ENCODE peak calls at places on chromosome 17, in six cellular contexts. Y is brain microvascular endothelial cell, B is IMR-90, D is AG04450, N is K562, U is GM12878. K is an unnamed sample. For H3K27me3, the result is how much of the 10 kb centered on the place peaks cover.

GRCh38 chr17:4998666-4999428 is 1.1 kb downstream of the KIF1C start:
- DNase-seq in Y (no peak), B (no peak), D (no peak), N (no peak), U (no peak), K (no peak)

GRCh38 chr17:32127156-32127897 is 15.0 kb upstream of the RHOT1 start:
- DNase-seq in Y (peak), B (peak), D (peak), N (peak), U (peak), K (peak)

GRCh38 chr17:14469971-14470370 is 169.1 kb downstream of the HS3ST3B1 start:
- DNase-seq in Y (no peak), B (no peak), D (no peak), N (no peak), U (no peak), K (no peak)

GRCh38 chr17:28901866-28902818 is 737 bp downstream of the DHRS13 start:
- DNase-seq in Y (no peak), B (no peak), D (no peak), N (peak), U (no peak), K (peak)

GRCh38 chr17:35449371-35449931 is 885 bp upstream of the SLFN13 start:
- DNase-seq in Y (no peak), B (no peak), D (no peak), N (no peak), U (no peak), K (no peak)

GRCh38 chr17:10730956-10731879 is 1.4 kb upstream of the TMEM220 start:
- DNase-seq in Y (no peak), B (no peak), D (no peak), N (no peak), U (no peak), K (no peak)

GRCh38 chr17:59845595-59846390 is 47.0 kb downstream of the TUBD1 start:
- DNase-seq in Y (peak), B (peak), D (no peak), N (peak), U (no peak), K (peak)

GRCh38 chr17:78476973-78477372 is 98.5 kb downstream of the PGS1 start:
- DNase-seq in Y (no peak), B (no peak), D (no peak), N (no peak), U (no peak), K (no peak)

GRCh38 chr17:83200746-83201145 is 121.3 kb downstream of the METRNL start:
- DNase-seq in Y (no peak), B (no peak), D (no peak), N (no peak), U (no peak), K (peak)

GRCh38 chr17:36534117-36534880 is at the start of gene MYO19:
- DNase-seq in Y (peak), B (peak), D (no peak), N (peak), U (peak), K (peak)

GRCh38 chr17:65290041-65290440 is 152.9 kb downstream of the RGS9 start:
- DNase-seq in Y (no peak), B (no peak), D (no peak), N (no peak), U (no peak), K (no peak)

GRCh38 chr17:52660692-52661091 is 502.2 kb upstream of the CA10 start:
- DNase-seq in Y (no peak), B (no peak), D (no peak), N (no peak), U (no peak), K (no peak)

GRCh38 chr17:22272363-22273146 is 580.2 kb downstream of the KCNJ18 start:
- DNase-seq in Y (no peak), B (no peak), D (no peak), N (no peak), U (no peak), K (no peak)

GRCh38 chr17:12536472-12536871 is 129.2 kb upstream of the MYOCD start:
- DNase-seq in Y (no peak), B (peak), D (no peak), N (no peak), U (no peak), K (no peak)

GRCh38 chr17:40345161-40346034 is 19.1 kb downstream of the GJD3 start:
- DNase-seq in Y (no peak), B (peak), D (no peak), N (peak), U (no peak), K (peak)

GRCh38 chr17:3754066-3754457 is 30.4 kb downstream of the HASPIN start:
- DNase-seq in Y (no peak), B (no peak), D (no peak), N (no peak), U (no peak), K (no peak)

GRCh38 chr17:8681175-8681949 is 50.8 kb upstream of the MYH10 start:
- DNase-seq in Y (no peak), B (peak), D (no peak), N (no peak), U (no peak), K (no peak)

DNA sequence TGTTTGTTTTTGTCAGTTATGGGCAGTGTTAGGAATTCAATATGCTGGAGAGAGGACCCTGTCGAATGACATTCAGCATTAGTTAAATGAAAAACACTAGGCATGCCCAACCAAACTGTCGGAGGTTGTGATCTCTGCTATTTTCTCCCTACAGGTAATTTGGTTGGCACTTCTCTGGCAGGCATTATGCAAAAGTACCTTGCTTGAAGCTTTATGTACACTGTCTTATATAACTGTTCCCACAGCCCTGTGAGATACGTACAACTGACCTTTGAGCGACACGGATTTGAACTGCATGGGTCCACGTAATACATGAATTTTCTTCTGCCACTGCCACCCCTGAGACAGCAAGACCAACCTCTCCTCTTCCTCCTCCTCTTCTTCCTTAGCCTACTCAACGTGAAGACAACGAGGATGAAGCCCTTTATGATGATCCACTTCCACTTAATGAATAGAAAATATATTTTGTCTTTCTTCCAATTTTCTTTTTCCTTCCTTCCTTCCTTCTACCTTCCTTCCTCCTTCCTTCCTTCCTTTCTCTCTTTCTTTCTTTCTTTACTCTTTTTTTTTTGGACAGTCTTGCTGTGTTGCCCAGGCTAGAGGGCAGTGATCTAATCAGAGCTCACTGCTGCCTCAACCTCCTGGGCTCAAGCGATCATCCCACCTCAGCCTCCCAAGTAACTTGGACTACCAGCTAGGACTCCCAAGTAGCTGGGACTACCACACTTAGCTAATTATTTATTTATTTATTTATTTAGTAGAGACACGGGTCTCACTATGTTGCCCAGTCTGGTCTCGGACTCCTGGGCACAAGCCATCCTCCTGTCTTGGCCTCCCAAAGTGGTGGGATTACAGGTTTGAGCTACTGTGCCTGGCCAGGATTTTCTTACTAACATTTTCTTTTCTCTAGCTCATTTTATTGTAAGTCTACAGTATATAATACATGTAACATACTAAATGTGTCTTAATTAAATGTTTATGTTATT is 77.3 kb downstream of the WIPI1 start:
- DNase-seq in Y (no peak), B (no peak), D (no peak), N (no peak), U (no peak), K (no peak)
- H3K27ac ChIP-seq in Y (peak), B (peak), D (peak), N (no peak), U (no peak), K (no peak)

GRCh38 chr17:72212041-72212440 is 91.2 kb downstream of the SOX9 start:
- DNase-seq in Y (no peak), B (no peak), D (no peak), N (no peak), U (no peak), K (no peak)
- H3K27me3 ChIP-seq in Y (under half), B (under half), D (under half), N (under half), U (under half), K (under half)

GRCh38 chr17:43398724-43399595 is at the start of gene ARL4D:
- DNase-seq in Y (peak), B (peak), D (no peak), N (peak), U (no peak), K (peak)
- H3K4me3 ChIP-seq in Y (peak), B (peak), D (peak), N (peak), U (peak), K (peak)

GRCh38 chr17:47866941-47867340 is 16.0 kb upstream of the SP6 start:
- DNase-seq in Y (no peak), B (no peak), D (no peak), N (peak), U (no peak), K (no peak)
- H3K27ac ChIP-seq in Y (no peak), B (no peak), D (no peak), N (peak), U (no peak), K (no peak)

GRCh38 chr17:2095536-2095910 is 40.6 kb downstream of the HIC1 start:
- DNase-seq in Y (no peak), B (no peak), D (no peak), N (no peak), U (no peak), K (no peak)
- H3K27me3 ChIP-seq in Y (under half), B (under half), D (under half), N (under half), U (under half), K (under half)

DNA sequence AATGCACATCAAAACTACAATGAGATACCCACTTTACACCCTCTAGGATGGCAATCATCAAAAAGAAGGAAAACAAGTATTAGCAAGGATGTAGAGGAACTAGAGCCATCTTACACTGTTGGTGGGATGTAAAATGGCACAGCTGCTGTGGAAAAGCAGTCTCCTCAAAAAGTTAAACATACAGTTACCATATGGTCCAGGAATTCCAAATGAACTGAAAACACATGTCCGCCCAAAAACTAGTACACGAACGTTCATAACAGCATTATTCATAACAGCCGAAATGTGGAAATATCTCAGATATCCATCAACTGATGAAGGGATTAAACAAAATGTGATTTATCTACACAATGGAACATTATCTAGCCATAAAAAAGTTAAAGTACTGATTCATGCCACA is 7.0 kb downstream of the FBF1 start:
- DNase-seq in Y (no peak), B (peak), D (peak), N (no peak), U (no peak), K (no peak)
- H3K4me3 ChIP-seq in Y (no peak), B (no peak), D (no peak), N (no peak), U (no peak), K (no peak)

GRCh38 chr17:17445925-17446665 is 30.7 kb upstream of the MED9 start:
- DNase-seq in Y (peak), B (peak), D (peak), N (no peak), U (no peak), K (no peak)
- H3K27ac ChIP-seq in Y (no peak), B (peak), D (peak), N (no peak), U (no peak), K (no peak)

DNA sequence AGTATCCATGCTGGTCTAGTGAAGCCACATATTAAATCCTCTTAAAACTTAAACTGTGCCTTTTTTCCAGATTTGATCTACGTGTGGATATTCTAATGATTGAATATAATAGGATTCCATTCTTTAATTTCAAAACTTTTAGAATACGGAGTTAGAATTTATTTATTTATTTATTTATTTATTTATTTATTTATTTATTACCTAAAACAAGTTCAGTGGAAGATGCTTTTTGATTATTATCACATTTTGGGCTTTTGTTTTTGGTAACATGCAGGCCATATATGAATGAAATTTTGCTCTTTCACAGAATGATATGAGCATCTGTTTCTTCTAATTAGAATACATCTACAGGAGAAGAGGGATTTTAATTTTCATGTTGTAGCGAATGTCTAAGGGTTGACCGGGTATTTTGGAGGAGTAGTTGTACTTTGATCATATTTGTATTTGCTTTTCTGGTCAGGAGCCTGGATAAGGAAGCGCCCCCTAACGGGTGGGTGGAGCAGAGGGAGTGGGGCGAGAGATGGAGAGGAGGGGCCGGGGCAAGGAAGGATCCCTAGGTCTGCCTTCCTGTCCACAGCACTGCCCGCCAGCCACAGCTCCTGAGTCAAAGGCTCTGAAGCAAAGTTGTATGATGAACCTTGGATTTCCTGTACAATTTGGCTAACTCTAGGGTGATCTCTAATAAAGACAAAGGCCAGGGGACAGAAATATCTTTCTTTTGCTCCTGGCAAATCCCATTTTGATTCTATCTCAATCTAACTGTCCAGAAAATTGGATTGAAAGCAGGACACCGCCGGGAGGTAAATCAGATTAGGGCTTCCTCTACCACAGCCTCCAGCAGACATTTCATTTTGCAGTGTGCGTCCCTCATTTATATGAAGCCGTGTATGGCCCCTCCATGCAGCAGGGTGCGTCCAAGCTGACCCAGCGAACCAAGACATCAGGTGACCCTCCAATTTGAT is 149.1 kb downstream of the PRKCA start:
- DNase-seq in Y (no peak), B (no peak), D (no peak), N (peak), U (no peak), K (peak)
- H3K27me3 ChIP-seq in Y (under half), B (under half), D (under half), N (under half), U (under half), K (under half)

GRCh38 chr17:63178530-63178929 is 212.5 kb downstream of the TANC2 start:
- DNase-seq in Y (no peak), B (peak), D (peak), N (no peak), U (no peak), K (no peak)
- H3K4me3 ChIP-seq in Y (no peak), B (peak), D (no peak), N (no peak), U (no peak), K (no peak)

DNA sequence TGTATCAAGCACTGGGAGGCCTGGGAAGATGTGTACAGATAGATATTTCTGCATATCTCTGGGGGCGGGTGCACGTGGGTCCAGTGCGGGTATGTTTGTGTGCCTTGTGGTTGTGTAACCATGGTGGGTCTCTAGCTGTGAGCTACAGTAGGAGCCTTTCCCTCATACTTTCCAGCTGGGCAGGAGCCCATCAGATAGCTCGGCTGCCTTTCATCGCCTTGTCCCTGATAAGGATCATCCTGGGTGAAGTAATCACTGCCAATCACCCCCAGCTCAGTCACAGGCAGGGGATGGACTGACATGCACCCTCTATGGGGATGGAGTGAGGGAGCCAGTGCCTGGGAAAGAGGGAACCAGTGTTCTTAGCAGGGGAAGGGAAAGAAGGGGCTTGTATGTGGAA is 3.2 kb upstream of the SCRN2 start:
- DNase-seq in Y (peak), B (peak), D (no peak), N (no peak), U (no peak), K (no peak)
- H3K27ac ChIP-seq in Y (no peak), B (no peak), D (no peak), N (no peak), U (no peak), K (no peak)

K was measured in WERI-Rb-1.